ENCODE peak calls at places on chromosomes 4 and X, in six cellular contexts. One of them, this sample, is unnamed.
A peak's percentile ranks its signal among the peaks of the same experiment; 100 is the strongest.

GRCh38 chr4:70061980-70062379 is 11.7 kb downstream of the HTN1 start:
- DNase-seq in HepG2: no peak
- DNase-seq in GM12878: peak; percentile 13
- DNase-seq in K562: no peak
- DNase-seq in H1: no peak
- DNase-seq in GM12891: no peak
- DNase-seq in this sample: no peak

GRCh38 chrX:72133851-72134546 is 2.3 kb upstream of the RTL5 start:
- DNase-seq in K562: no peak
- DNase-seq in GM12878: no peak
- DNase-seq in HepG2: no peak
- DNase-seq in GM12891: no peak
- DNase-seq in H1: no peak
- DNase-seq in this sample: no peak

GRCh38 chr4:170675568-170676262 is 586.0 kb upstream of the AADAT start:
- DNase-seq in K562: no peak
- DNase-seq in H1: no peak
- DNase-seq in GM12878: no peak
- DNase-seq in HepG2: no peak
- DNase-seq in GM12891: no peak
- DNase-seq in this sample: no peak

GRCh38 chr4:77352192-77352591 is 195.2 kb downstream of the CCNG2 start:
- DNase-seq in HepG2: no peak
- DNase-seq in K562: no peak
- DNase-seq in H1: no peak
- DNase-seq in GM12891: no peak
- DNase-seq in GM12878: no peak
- DNase-seq in this sample: no peak

GRCh38 chr4:128517096-128517738 is 229.6 kb upstream of the PGRMC2 start:
- DNase-seq in HepG2: no peak
- DNase-seq in GM12878: no peak
- DNase-seq in H1: no peak
- DNase-seq in K562: peak; percentile 84
- DNase-seq in GM12891: no peak
- DNase-seq in this sample: no peak

GRCh38 chrX:68710870-68711576 is 63.6 kb downstream of the STARD8 start:
- DNase-seq in GM12891: peak; percentile 32
- DNase-seq in H1: no peak
- DNase-seq in K562: peak; percentile 41
- DNase-seq in GM12878: no peak
- DNase-seq in HepG2: peak; percentile 40
- DNase-seq in this sample: peak; percentile 38

GRCh38 chr4:17489123-17489522 is 22.8 kb downstream of the QDPR start:
- DNase-seq in GM12891: no peak
- DNase-seq in GM12878: no peak
- DNase-seq in HepG2: no peak
- DNase-seq in K562: no peak
- DNase-seq in H1: no peak
- DNase-seq in this sample: no peak

GRCh38 chr4:113411496-113411938 is 350.0 kb downstream of the CAMK2D start:
- DNase-seq in H1: no peak
- DNase-seq in GM12878: no peak
- DNase-seq in K562: no peak
- DNase-seq in GM12891: no peak
- DNase-seq in HepG2: peak; percentile 15
- DNase-seq in this sample: no peak

GRCh38 chr4:10348241-10348640 is 109.0 kb downstream of the ZNF518B start:
- DNase-seq in H1: no peak
- DNase-seq in HepG2: no peak
- DNase-seq in GM12891: no peak
- DNase-seq in K562: no peak
- DNase-seq in GM12878: no peak
- DNase-seq in this sample: no peak

GRCh38 chrX:122586831-122587230 is 597.2 kb upstream of the GRIA3 start:
- DNase-seq in HepG2: no peak
- DNase-seq in GM12891: no peak
- DNase-seq in H1: no peak
- DNase-seq in GM12878: no peak
- DNase-seq in K562: no peak
- DNase-seq in this sample: no peak

GRCh38 chrX:9921407-9921806 is 45.8 kb upstream of the CLDN34 start:
- DNase-seq in GM12878: no peak
- DNase-seq in K562: no peak
- DNase-seq in HepG2: peak; percentile 39
- DNase-seq in GM12891: no peak
- DNase-seq in H1: no peak
- DNase-seq in this sample: no peak

GRCh38 chr4:93182722-93183121 is 645.8 kb upstream of the ATOH1 start:
- DNase-seq in HepG2: no peak
- DNase-seq in K562: no peak
- DNase-seq in H1: no peak
- DNase-seq in GM12878: no peak
- DNase-seq in GM12891: no peak
- DNase-seq in this sample: no peak

GRCh38 chrX:120625366-120625765 is 4.5 kb downstream of the C1GALT1C1 start:
- DNase-seq in GM12878: no peak
- DNase-seq in H1: no peak
- DNase-seq in GM12891: no peak
- DNase-seq in HepG2: no peak
- DNase-seq in K562: no peak
- DNase-seq in this sample: no peak

GRCh38 chr4:11542952-11543351 is 114.3 kb upstream of the HS3ST1 start:
- DNase-seq in H1: no peak
- DNase-seq in GM12878: no peak
- DNase-seq in HepG2: no peak
- DNase-seq in GM12891: no peak
- DNase-seq in K562: no peak
- DNase-seq in this sample: no peak

GRCh38 chr4:6324999-6325790 is 55.5 kb downstream of the WFS1 start:
- DNase-seq in GM12891: no peak
- DNase-seq in HepG2: no peak
- DNase-seq in GM12878: no peak
- DNase-seq in H1: no peak
- DNase-seq in K562: no peak
- DNase-seq in this sample: no peak

GRCh38 chr4:180767330-180767729 is 1475.9 kb upstream of the TENM3 start:
- DNase-seq in GM12878: no peak
- DNase-seq in K562: no peak
- DNase-seq in GM12891: no peak
- DNase-seq in H1: no peak
- DNase-seq in HepG2: no peak
- DNase-seq in this sample: no peak

GRCh38 chr4:7506572-7506971 is 71.8 kb upstream of the PSAPL1 start:
- DNase-seq in H1: no peak
- DNase-seq in HepG2: no peak
- DNase-seq in GM12891: no peak
- DNase-seq in K562: no peak
- DNase-seq in GM12878: no peak
- DNase-seq in this sample: no peak

GRCh38 chrX:115602729-115603389 is 41.9 kb downstream of the PLS3 start:
- DNase-seq in GM12891: no peak
- DNase-seq in H1: no peak
- DNase-seq in HepG2: no peak
- DNase-seq in GM12878: no peak
- DNase-seq in K562: no peak
- DNase-seq in this sample: no peak

GRCh38 chr4:8792491-8792890 is 79.1 kb downstream of the HMX1 start:
- DNase-seq in HepG2: no peak
- DNase-seq in H1: no peak
- DNase-seq in GM12878: no peak
- DNase-seq in K562: no peak
- DNase-seq in GM12891: no peak
- DNase-seq in this sample: no peak

DNA sequence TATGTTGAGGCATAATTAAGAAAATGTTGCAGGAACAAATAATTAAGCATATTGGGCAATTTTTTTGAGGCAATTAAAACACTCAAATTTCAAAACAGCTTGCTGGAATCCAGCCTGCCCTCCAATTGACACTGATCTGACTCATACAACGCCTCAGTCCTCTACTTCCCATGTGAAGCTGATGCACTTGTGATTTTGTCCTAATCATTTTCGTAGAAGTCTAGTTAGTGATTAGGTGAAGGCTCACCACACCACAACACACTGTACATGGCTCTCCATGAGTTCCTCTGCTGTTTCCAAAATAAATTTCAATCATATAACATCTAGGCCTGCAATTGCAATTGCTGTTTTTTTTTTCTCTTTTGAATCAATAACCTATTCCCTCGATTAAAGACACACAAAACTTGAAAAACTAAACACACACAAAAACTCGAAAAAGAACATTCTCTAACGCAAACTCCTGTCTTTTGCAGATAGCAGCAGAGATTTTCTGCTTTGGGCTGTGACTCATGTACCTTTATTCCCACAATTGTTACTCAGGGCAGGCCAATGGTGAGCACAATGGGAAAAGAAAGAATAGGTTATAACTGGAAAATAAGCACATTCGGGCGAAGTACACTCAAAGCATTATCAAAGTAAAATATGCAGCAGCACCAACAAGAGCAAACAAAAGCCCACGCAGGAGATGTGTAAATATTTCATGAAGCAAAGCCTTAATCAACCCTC is 1.7 kb downstream of the GPRIN3 start:
- DNase-seq in GM12891: no peak
- DNase-seq in H1: no peak
- DNase-seq in GM12878: no peak
- DNase-seq in K562: no peak
- DNase-seq in HepG2: no peak
- DNase-seq in this sample: no peak
- TF ChIP-seq TAF1 in GM12891: no peak
- TF ChIP-seq TAF1 in H1: no peak
- TF ChIP-seq TAF1 in GM12878: no peak
- TF ChIP-seq TAF1 in K562: no peak
- TF ChIP-seq TAF1 in HepG2: no peak
- TF ChIP-seq TAF1 in this sample: no peak

GRCh38 chr4:105473340-105474109 is at the start of gene PPA2:
- DNase-seq in H1: peak; percentile 63
- DNase-seq in GM12878: peak; percentile 55
- DNase-seq in GM12891: peak; percentile 31
- DNase-seq in K562: peak; percentile 91
- DNase-seq in HepG2: peak; percentile 79
- DNase-seq in this sample: peak; percentile 77
- TF ChIP-seq POLR2AphosphoS5 in H1: peak; percentile 84
- TF ChIP-seq POLR2AphosphoS5 in GM12878: peak; percentile 79
- TF ChIP-seq POLR2AphosphoS5 in GM12891: peak; percentile 71
- TF ChIP-seq POLR2AphosphoS5 in K562: peak; percentile 82
- TF ChIP-seq POLR2AphosphoS5 in HepG2: peak; percentile 64
- TF ChIP-seq POLR2AphosphoS5 in this sample: peak; percentile 56

DNA sequence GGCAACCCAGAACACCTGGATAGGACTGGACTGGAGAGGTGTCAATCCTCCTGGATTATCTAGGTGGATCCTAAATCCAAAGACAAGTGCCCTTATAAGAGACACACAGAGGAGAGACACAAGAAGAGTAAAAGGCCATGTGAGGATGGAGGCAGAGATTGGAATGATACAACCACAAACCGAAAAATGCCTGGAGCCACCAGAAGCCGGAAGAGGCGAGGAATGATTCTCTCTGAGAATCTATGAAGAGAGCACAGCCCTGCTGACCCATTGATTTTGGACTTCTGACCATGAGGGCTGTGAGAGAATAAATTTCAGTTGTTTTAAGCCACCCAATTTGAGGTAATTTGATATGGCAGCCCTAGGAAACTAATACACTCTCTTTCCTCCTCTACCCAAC is 20.1 kb downstream of the GPC3 start:
- DNase-seq in GM12878: no peak
- DNase-seq in GM12891: no peak
- DNase-seq in HepG2: no peak
- DNase-seq in K562: no peak
- DNase-seq in H1: no peak
- DNase-seq in this sample: no peak
- TF ChIP-seq POLR2A in GM12878: no peak
- TF ChIP-seq POLR2A in GM12891: no peak
- TF ChIP-seq POLR2A in HepG2: no peak
- TF ChIP-seq POLR2A in K562: no peak
- TF ChIP-seq POLR2A in H1: no peak
- TF ChIP-seq POLR2A in this sample: no peak

GRCh38 chr4:137621056-137621455 is 88.8 kb upstream of the PCDH18 start:
- DNase-seq in K562: no peak
- DNase-seq in GM12891: no peak
- DNase-seq in HepG2: no peak
- DNase-seq in GM12878: no peak
- DNase-seq in H1: no peak
- DNase-seq in this sample: no peak

GRCh38 chr4:137627938-137628460 is 95.7 kb upstream of the PCDH18 start:
- DNase-seq in K562: no peak
- DNase-seq in GM12891: no peak
- DNase-seq in HepG2: no peak
- DNase-seq in H1: no peak
- DNase-seq in GM12878: no peak
- DNase-seq in this sample: no peak

GRCh38 chr4:137623013-137623412 is 90.7 kb upstream of the PCDH18 start:
- DNase-seq in GM12891: no peak
- DNase-seq in H1: no peak
- DNase-seq in K562: no peak
- DNase-seq in HepG2: peak; percentile 2
- DNase-seq in GM12878: no peak
- DNase-seq in this sample: no peak
- TF ChIP-seq TAF1 in GM12891: no peak
- TF ChIP-seq TAF1 in H1: no peak
- TF ChIP-seq TAF1 in K562: no peak
- TF ChIP-seq TAF1 in HepG2: no peak
- TF ChIP-seq TAF1 in GM12878: no peak
- TF ChIP-seq TAF1 in this sample: no peak